ENCODE peak calls at places on chromosomes 16 and 17, in eight cellular contexts. One of them, this sample, is unnamed.

GRCh38 chr17:32152130-32152529 is 9.8 kb downstream of the RHOT1 start:
- DNase-seq in HFFc6: no peak
- DNase-seq in fibroblast of mammary gland: no peak
- DNase-seq in CD8-positive, alpha-beta T cell: no peak
- DNase-seq in AG04449: no peak
- DNase-seq in body of pancreas: peak; percentile 67
- DNase-seq in dermis blood vessel endothelial cell: no peak
- DNase-seq in pulmonary artery endothelial cell: no peak
- DNase-seq in this sample: no peak

GRCh38 chr17:2250140-2251095 is 53.2 kb downstream of the SMG6 start:
- DNase-seq in HFFc6: peak; percentile 67
- DNase-seq in fibroblast of mammary gland: peak; percentile 51
- DNase-seq in CD8-positive, alpha-beta T cell: no peak
- DNase-seq in AG04449: no peak
- DNase-seq in body of pancreas: no peak
- DNase-seq in dermis blood vessel endothelial cell: no peak
- DNase-seq in pulmonary artery endothelial cell: no peak
- DNase-seq in this sample: no peak

GRCh38 chr17:6596076-6596475 is 39.7 kb upstream of the PITPNM3 start:
- DNase-seq in HFFc6: no peak
- DNase-seq in fibroblast of mammary gland: peak; percentile 12
- DNase-seq in CD8-positive, alpha-beta T cell: no peak
- DNase-seq in AG04449: no peak
- DNase-seq in body of pancreas: no peak
- DNase-seq in dermis blood vessel endothelial cell: no peak
- DNase-seq in pulmonary artery endothelial cell: no peak
- DNase-seq in this sample: no peak

GRCh38 chr17:40577611-40578065 is 12.4 kb upstream of the CCR7 start:
- DNase-seq in HFFc6: no peak
- DNase-seq in fibroblast of mammary gland: no peak
- DNase-seq in CD8-positive, alpha-beta T cell: no peak
- DNase-seq in AG04449: no peak
- DNase-seq in body of pancreas: no peak
- DNase-seq in dermis blood vessel endothelial cell: no peak
- DNase-seq in pulmonary artery endothelial cell: no peak
- DNase-seq in this sample: no peak

GRCh38 chr17:2954898-2955445 is 108.4 kb downstream of the OR1D5 start:
- DNase-seq in HFFc6: peak; percentile 92
- DNase-seq in fibroblast of mammary gland: peak; percentile 96
- DNase-seq in CD8-positive, alpha-beta T cell: no peak
- DNase-seq in AG04449: peak; percentile 56
- DNase-seq in body of pancreas: peak; percentile 59
- DNase-seq in dermis blood vessel endothelial cell: peak; percentile 96
- DNase-seq in pulmonary artery endothelial cell: peak; percentile 89
- DNase-seq in this sample: peak; percentile 59

GRCh38 chr16:10577305-10578202 is 2.8 kb downstream of the EMP2 start:
- DNase-seq in HFFc6: peak; percentile 38
- DNase-seq in fibroblast of mammary gland: no peak
- DNase-seq in CD8-positive, alpha-beta T cell: no peak
- DNase-seq in AG04449: peak; percentile 14
- DNase-seq in body of pancreas: no peak
- DNase-seq in dermis blood vessel endothelial cell: no peak
- DNase-seq in pulmonary artery endothelial cell: no peak
- DNase-seq in this sample: peak; percentile 85

GRCh38 chr17:63681530-63681929 is 18.4 kb downstream of the LIMD2 start:
- DNase-seq in HFFc6: no peak
- DNase-seq in fibroblast of mammary gland: no peak
- DNase-seq in CD8-positive, alpha-beta T cell: no peak
- DNase-seq in AG04449: no peak
- DNase-seq in body of pancreas: no peak
- DNase-seq in dermis blood vessel endothelial cell: peak; percentile 41
- DNase-seq in pulmonary artery endothelial cell: no peak
- DNase-seq in this sample: no peak

GRCh38 chr17:68509151-68510057 is 2.8 kb upstream of the PRKAR1A start:
- DNase-seq in HFFc6: no peak
- DNase-seq in fibroblast of mammary gland: no peak
- DNase-seq in CD8-positive, alpha-beta T cell: no peak
- DNase-seq in AG04449: no peak
- DNase-seq in body of pancreas: peak; percentile 58
- DNase-seq in dermis blood vessel endothelial cell: peak; percentile 77
- DNase-seq in pulmonary artery endothelial cell: no peak
- DNase-seq in this sample: peak; percentile 6

GRCh38 chr16:59459811-59460210 is 725.7 kb upstream of the GOT2 start:
- DNase-seq in HFFc6: peak; percentile 7
- DNase-seq in fibroblast of mammary gland: peak; percentile 23
- DNase-seq in CD8-positive, alpha-beta T cell: no peak
- DNase-seq in AG04449: no peak
- DNase-seq in body of pancreas: no peak
- DNase-seq in dermis blood vessel endothelial cell: no peak
- DNase-seq in pulmonary artery endothelial cell: no peak
- DNase-seq in this sample: no peak

GRCh38 chr16:4674926-4675530 is 18.3 kb upstream of the NUDT16L1 start:
- DNase-seq in HFFc6: no peak
- DNase-seq in fibroblast of mammary gland: no peak
- DNase-seq in CD8-positive, alpha-beta T cell: no peak
- DNase-seq in AG04449: no peak
- DNase-seq in body of pancreas: no peak
- DNase-seq in dermis blood vessel endothelial cell: no peak
- DNase-seq in pulmonary artery endothelial cell: no peak
- DNase-seq in this sample: no peak

GRCh38 chr17:74654742-74655141 is 31.2 kb upstream of the CD300E start:
- DNase-seq in HFFc6: no peak
- DNase-seq in fibroblast of mammary gland: no peak
- DNase-seq in CD8-positive, alpha-beta T cell: no peak
- DNase-seq in AG04449: no peak
- DNase-seq in body of pancreas: no peak
- DNase-seq in dermis blood vessel endothelial cell: no peak
- DNase-seq in pulmonary artery endothelial cell: no peak
- DNase-seq in this sample: no peak

GRCh38 chr17:78397681-78398101 is 19.2 kb downstream of the PGS1 start:
- DNase-seq in HFFc6: peak; percentile 32
- DNase-seq in fibroblast of mammary gland: peak; percentile 38
- DNase-seq in CD8-positive, alpha-beta T cell: no peak
- DNase-seq in AG04449: no peak
- DNase-seq in body of pancreas: no peak
- DNase-seq in dermis blood vessel endothelial cell: no peak
- DNase-seq in pulmonary artery endothelial cell: no peak
- DNase-seq in this sample: no peak

GRCh38 chr16:4524571-4524970 is 14.0 kb downstream of the CDIP1 start:
- DNase-seq in HFFc6: no peak
- DNase-seq in fibroblast of mammary gland: no peak
- DNase-seq in CD8-positive, alpha-beta T cell: no peak
- DNase-seq in AG04449: no peak
- DNase-seq in body of pancreas: no peak
- DNase-seq in dermis blood vessel endothelial cell: no peak
- DNase-seq in pulmonary artery endothelial cell: no peak
- DNase-seq in this sample: no peak

GRCh38 chr16:83830769-83831450 is 23.1 kb downstream of the HSBP1 start:
- DNase-seq in HFFc6: no peak
- DNase-seq in fibroblast of mammary gland: no peak
- DNase-seq in CD8-positive, alpha-beta T cell: no peak
- DNase-seq in AG04449: no peak
- DNase-seq in body of pancreas: no peak
- DNase-seq in dermis blood vessel endothelial cell: no peak
- DNase-seq in pulmonary artery endothelial cell: no peak
- DNase-seq in this sample: no peak

GRCh38 chr16:15507299-15507958 is 73.0 kb downstream of the BMERB1 start:
- DNase-seq in HFFc6: peak; percentile 68
- DNase-seq in fibroblast of mammary gland: peak; percentile 35
- DNase-seq in CD8-positive, alpha-beta T cell: no peak
- DNase-seq in AG04449: no peak
- DNase-seq in body of pancreas: no peak
- DNase-seq in dermis blood vessel endothelial cell: peak; percentile 24
- DNase-seq in pulmonary artery endothelial cell: no peak
- DNase-seq in this sample: peak; percentile 22

GRCh38 chr17:82858376-82859126 is 18.7 kb upstream of the ZNF750 start:
- DNase-seq in HFFc6: no peak
- DNase-seq in fibroblast of mammary gland: no peak
- DNase-seq in CD8-positive, alpha-beta T cell: no peak
- DNase-seq in AG04449: no peak
- DNase-seq in body of pancreas: no peak
- DNase-seq in dermis blood vessel endothelial cell: no peak
- DNase-seq in pulmonary artery endothelial cell: no peak
- DNase-seq in this sample: peak; percentile 16

GRCh38 chr16:11613381-11614303 is 26.9 kb upstream of the LITAF start:
- DNase-seq in HFFc6: no peak
- DNase-seq in fibroblast of mammary gland: no peak
- DNase-seq in CD8-positive, alpha-beta T cell: no peak
- DNase-seq in AG04449: no peak
- DNase-seq in body of pancreas: peak; percentile 75
- DNase-seq in dermis blood vessel endothelial cell: no peak
- DNase-seq in pulmonary artery endothelial cell: no peak
- DNase-seq in this sample: no peak

GRCh38 chr16:29811896-29812665 is at the start of gene PRRT2:
- DNase-seq in HFFc6: no peak
- DNase-seq in fibroblast of mammary gland: peak; percentile 38
- DNase-seq in CD8-positive, alpha-beta T cell: no peak
- DNase-seq in AG04449: no peak
- DNase-seq in body of pancreas: peak; percentile 37
- DNase-seq in dermis blood vessel endothelial cell: peak; percentile 55
- DNase-seq in pulmonary artery endothelial cell: no peak
- DNase-seq in this sample: peak; percentile 83

GRCh38 chr17:36993227-36993626 is 44.5 kb downstream of the AATF start:
- DNase-seq in HFFc6: no peak
- DNase-seq in fibroblast of mammary gland: no peak
- DNase-seq in CD8-positive, alpha-beta T cell: no peak
- DNase-seq in AG04449: no peak
- DNase-seq in body of pancreas: no peak
- DNase-seq in dermis blood vessel endothelial cell: no peak
- DNase-seq in pulmonary artery endothelial cell: no peak
- DNase-seq in this sample: no peak

GRCh38 chr16:53216798-53217197 is 162.0 kb downstream of the CHD9 start:
- DNase-seq in HFFc6: no peak
- DNase-seq in fibroblast of mammary gland: no peak
- DNase-seq in CD8-positive, alpha-beta T cell: no peak
- DNase-seq in AG04449: no peak
- DNase-seq in body of pancreas: peak; percentile 8
- DNase-seq in dermis blood vessel endothelial cell: no peak
- DNase-seq in pulmonary artery endothelial cell: no peak
- DNase-seq in this sample: no peak

GRCh38 chr16:46873201-46873600 is 11.0 kb upstream of the GPT2 start:
- DNase-seq in HFFc6: no peak
- DNase-seq in fibroblast of mammary gland: no peak
- DNase-seq in CD8-positive, alpha-beta T cell: no peak
- DNase-seq in AG04449: no peak
- DNase-seq in body of pancreas: no peak
- DNase-seq in dermis blood vessel endothelial cell: no peak
- DNase-seq in pulmonary artery endothelial cell: no peak
- DNase-seq in this sample: no peak

GRCh38 chr16:68539704-68540370 is 746 bp downstream of the ZFP90 start:
- DNase-seq in HFFc6: no peak
- DNase-seq in fibroblast of mammary gland: peak; percentile 18
- DNase-seq in CD8-positive, alpha-beta T cell: no peak
- DNase-seq in AG04449: no peak
- DNase-seq in body of pancreas: no peak
- DNase-seq in dermis blood vessel endothelial cell: peak; percentile 21
- DNase-seq in pulmonary artery endothelial cell: no peak
- DNase-seq in this sample: peak; percentile 31

GRCh38 chr17:57567278-57567677 is 177.8 kb downstream of the CCDC182 start:
- DNase-seq in HFFc6: no peak
- DNase-seq in fibroblast of mammary gland: no peak
- DNase-seq in CD8-positive, alpha-beta T cell: no peak
- DNase-seq in AG04449: no peak
- DNase-seq in body of pancreas: no peak
- DNase-seq in dermis blood vessel endothelial cell: no peak
- DNase-seq in pulmonary artery endothelial cell: no peak
- DNase-seq in this sample: no peak

GRCh38 chr17:17080781-17081180 is 38.5 kb downstream of the MPRIP start:
- DNase-seq in HFFc6: no peak
- DNase-seq in fibroblast of mammary gland: no peak
- DNase-seq in CD8-positive, alpha-beta T cell: no peak
- DNase-seq in AG04449: no peak
- DNase-seq in body of pancreas: no peak
- DNase-seq in dermis blood vessel endothelial cell: no peak
- DNase-seq in pulmonary artery endothelial cell: no peak
- DNase-seq in this sample: no peak

GRCh38 chr17:33267279-33267790 is 25.8 kb downstream of the ASIC2 start:
- DNase-seq in HFFc6: peak; percentile 87
- DNase-seq in fibroblast of mammary gland: peak; percentile 95
- DNase-seq in CD8-positive, alpha-beta T cell: no peak
- DNase-seq in AG04449: peak; percentile 76
- DNase-seq in body of pancreas: no peak
- DNase-seq in dermis blood vessel endothelial cell: peak; percentile 8
- DNase-seq in pulmonary artery endothelial cell: no peak
- DNase-seq in this sample: no peak

GRCh38 chr16:81703177-81704155 is 75.6 kb upstream of the PLCG2 start:
- DNase-seq in HFFc6: peak; percentile 88
- DNase-seq in fibroblast of mammary gland: peak; percentile 91
- DNase-seq in CD8-positive, alpha-beta T cell: no peak
- DNase-seq in AG04449: peak; percentile 69
- DNase-seq in body of pancreas: no peak
- DNase-seq in dermis blood vessel endothelial cell: peak; percentile 88
- DNase-seq in pulmonary artery endothelial cell: no peak
- DNase-seq in this sample: no peak

GRCh38 chr17:13044713-13045112 is 26.9 kb upstream of the ELAC2 start:
- DNase-seq in HFFc6: no peak
- DNase-seq in fibroblast of mammary gland: peak; percentile 31
- DNase-seq in CD8-positive, alpha-beta T cell: no peak
- DNase-seq in AG04449: no peak
- DNase-seq in body of pancreas: no peak
- DNase-seq in dermis blood vessel endothelial cell: no peak
- DNase-seq in pulmonary artery endothelial cell: no peak
- DNase-seq in this sample: no peak

GRCh38 chr17:30556374-30557332 is 79.4 kb downstream of the GOSR1 start:
- DNase-seq in HFFc6: no peak
- DNase-seq in fibroblast of mammary gland: no peak
- DNase-seq in CD8-positive, alpha-beta T cell: no peak
- DNase-seq in AG04449: no peak
- DNase-seq in body of pancreas: no peak
- DNase-seq in dermis blood vessel endothelial cell: no peak
- DNase-seq in pulmonary artery endothelial cell: no peak
- DNase-seq in this sample: no peak

This sample was measured in NCI-H526.